ENCODE peak calls at places on chromosomes 12 and 14, in four cellular contexts. One of them, this sample, is unnamed.

GRCh38 chr12:109292342-109292711 is 16.8 kb downstream of the FOXN4 start:
- DNase-seq in NCI-H187: no peak
- DNase-seq in tibial artery: no peak
- DNase-seq in stimulated activated CD4-positive, alpha-beta T cell treated with anti-CD3 and anti-CD28 coated beads, Interleukin-4, amount 100 ng/mL, for 48 hours: no peak
- DNase-seq in this sample: no peak

GRCh38 chr12:11178250-11178649 is 7.3 kb downstream of the SMIM10L1 start:
- DNase-seq in NCI-H187: no peak
- DNase-seq in tibial artery: no peak
- DNase-seq in stimulated activated CD4-positive, alpha-beta T cell treated with anti-CD3 and anti-CD28 coated beads, Interleukin-4, amount 100 ng/mL, for 48 hours: no peak
- DNase-seq in this sample: no peak

GRCh38 chr14:89507926-89508460 is 91.0 kb upstream of the FOXN3 start:
- DNase-seq in NCI-H187: no peak
- DNase-seq in tibial artery: no peak
- DNase-seq in stimulated activated CD4-positive, alpha-beta T cell treated with anti-CD3 and anti-CD28 coated beads, Interleukin-4, amount 100 ng/mL, for 48 hours: no peak
- DNase-seq in this sample: peak

GRCh38 chr12:2793561-2793960 is 1.2 kb upstream of the FKBP4 start:
- DNase-seq in NCI-H187: no peak
- DNase-seq in tibial artery: no peak
- DNase-seq in stimulated activated CD4-positive, alpha-beta T cell treated with anti-CD3 and anti-CD28 coated beads, Interleukin-4, amount 100 ng/mL, for 48 hours: no peak
- DNase-seq in this sample: no peak

GRCh38 chr12:70052931-70053497 is 190.2 kb upstream of the CNOT2 start:
- DNase-seq in NCI-H187: no peak
- DNase-seq in tibial artery: peak
- DNase-seq in stimulated activated CD4-positive, alpha-beta T cell treated with anti-CD3 and anti-CD28 coated beads, Interleukin-4, amount 100 ng/mL, for 48 hours: no peak
- DNase-seq in this sample: peak

GRCh38 chr12:12660201-12660600 is 35.8 kb downstream of the GPR19 start:
- DNase-seq in NCI-H187: no peak
- DNase-seq in tibial artery: no peak
- DNase-seq in stimulated activated CD4-positive, alpha-beta T cell treated with anti-CD3 and anti-CD28 coated beads, Interleukin-4, amount 100 ng/mL, for 48 hours: no peak
- DNase-seq in this sample: no peak

GRCh38 chr14:74135386-74135785 is 50.6 kb downstream of the LIN52 start:
- DNase-seq in NCI-H187: no peak
- DNase-seq in tibial artery: no peak
- DNase-seq in stimulated activated CD4-positive, alpha-beta T cell treated with anti-CD3 and anti-CD28 coated beads, Interleukin-4, amount 100 ng/mL, for 48 hours: no peak
- DNase-seq in this sample: no peak

GRCh38 chr14:59265808-59266207 is 77.3 kb downstream of the DAAM1 start:
- DNase-seq in NCI-H187: no peak
- DNase-seq in tibial artery: no peak
- DNase-seq in stimulated activated CD4-positive, alpha-beta T cell treated with anti-CD3 and anti-CD28 coated beads, Interleukin-4, amount 100 ng/mL, for 48 hours: peak
- DNase-seq in this sample: no peak

GRCh38 chr14:39374846-39375245 is 57.4 kb downstream of the FBXO33 start:
- DNase-seq in NCI-H187: no peak
- DNase-seq in tibial artery: no peak
- DNase-seq in stimulated activated CD4-positive, alpha-beta T cell treated with anti-CD3 and anti-CD28 coated beads, Interleukin-4, amount 100 ng/mL, for 48 hours: no peak
- DNase-seq in this sample: no peak

GRCh38 chr14:74582910-74583581 is 29.0 kb downstream of the LTBP2 start:
- DNase-seq in NCI-H187: no peak
- DNase-seq in tibial artery: peak
- DNase-seq in stimulated activated CD4-positive, alpha-beta T cell treated with anti-CD3 and anti-CD28 coated beads, Interleukin-4, amount 100 ng/mL, for 48 hours: no peak
- DNase-seq in this sample: no peak

GRCh38 chr12:76945867-76946266 is 67.0 kb upstream of the CSRP2 start:
- DNase-seq in NCI-H187: no peak
- DNase-seq in tibial artery: no peak
- DNase-seq in stimulated activated CD4-positive, alpha-beta T cell treated with anti-CD3 and anti-CD28 coated beads, Interleukin-4, amount 100 ng/mL, for 48 hours: no peak
- DNase-seq in this sample: no peak

GRCh38 chr14:95533391-95533821 is 1.4 kb upstream of the GLRX5 start:
- DNase-seq in NCI-H187: no peak
- DNase-seq in tibial artery: no peak
- DNase-seq in stimulated activated CD4-positive, alpha-beta T cell treated with anti-CD3 and anti-CD28 coated beads, Interleukin-4, amount 100 ng/mL, for 48 hours: no peak
- DNase-seq in this sample: no peak

GRCh38 chr12:47373554-47374150 is 293.9 kb upstream of the AMIGO2 start:
- DNase-seq in NCI-H187: no peak
- DNase-seq in tibial artery: no peak
- DNase-seq in stimulated activated CD4-positive, alpha-beta T cell treated with anti-CD3 and anti-CD28 coated beads, Interleukin-4, amount 100 ng/mL, for 48 hours: no peak
- DNase-seq in this sample: no peak

GRCh38 chr12:89949457-89950195 is 241.0 kb upstream of the ATP2B1 start:
- DNase-seq in NCI-H187: no peak
- DNase-seq in tibial artery: peak
- DNase-seq in stimulated activated CD4-positive, alpha-beta T cell treated with anti-CD3 and anti-CD28 coated beads, Interleukin-4, amount 100 ng/mL, for 48 hours: no peak
- DNase-seq in this sample: no peak

GRCh38 chr14:66508846-66509621 is 1.1 kb downstream of the GPHN start:
- DNase-seq in NCI-H187: peak
- DNase-seq in tibial artery: peak
- DNase-seq in stimulated activated CD4-positive, alpha-beta T cell treated with anti-CD3 and anti-CD28 coated beads, Interleukin-4, amount 100 ng/mL, for 48 hours: peak
- DNase-seq in this sample: no peak

GRCh38 chr14:102071283-102071998 is 15.4 kb downstream of the HSP90AA1 start:
- DNase-seq in NCI-H187: no peak
- DNase-seq in tibial artery: no peak
- DNase-seq in stimulated activated CD4-positive, alpha-beta T cell treated with anti-CD3 and anti-CD28 coated beads, Interleukin-4, amount 100 ng/mL, for 48 hours: no peak
- DNase-seq in this sample: peak

GRCh38 chr12:24759155-24759554 is 189.7 kb downstream of the BCAT1 start:
- DNase-seq in NCI-H187: no peak
- DNase-seq in tibial artery: no peak
- DNase-seq in stimulated activated CD4-positive, alpha-beta T cell treated with anti-CD3 and anti-CD28 coated beads, Interleukin-4, amount 100 ng/mL, for 48 hours: no peak
- DNase-seq in this sample: no peak

GRCh38 chr12:130192667-130193345 is 30.5 kb downstream of the FZD10 start:
- DNase-seq in NCI-H187: no peak
- DNase-seq in tibial artery: no peak
- DNase-seq in stimulated activated CD4-positive, alpha-beta T cell treated with anti-CD3 and anti-CD28 coated beads, Interleukin-4, amount 100 ng/mL, for 48 hours: no peak
- DNase-seq in this sample: no peak

GRCh38 chr14:90795744-90796143 is 20.5 kb downstream of the TTC7B start:
- DNase-seq in NCI-H187: no peak
- DNase-seq in tibial artery: no peak
- DNase-seq in stimulated activated CD4-positive, alpha-beta T cell treated with anti-CD3 and anti-CD28 coated beads, Interleukin-4, amount 100 ng/mL, for 48 hours: no peak
- DNase-seq in this sample: peak

GRCh38 chr14:89256273-89256672 is 160.8 kb downstream of the FOXN3 start:
- DNase-seq in NCI-H187: no peak
- DNase-seq in tibial artery: no peak
- DNase-seq in stimulated activated CD4-positive, alpha-beta T cell treated with anti-CD3 and anti-CD28 coated beads, Interleukin-4, amount 100 ng/mL, for 48 hours: no peak
- DNase-seq in this sample: no peak

GRCh38 chr12:49776858-49777257 is 35.5 kb downstream of the TMBIM6 start:
- DNase-seq in NCI-H187: no peak
- DNase-seq in tibial artery: no peak
- DNase-seq in stimulated activated CD4-positive, alpha-beta T cell treated with anti-CD3 and anti-CD28 coated beads, Interleukin-4, amount 100 ng/mL, for 48 hours: no peak
- DNase-seq in this sample: no peak

GRCh38 chr12:6363330-6364036 is 11.9 kb downstream of the SCNN1A start:
- DNase-seq in NCI-H187: no peak
- DNase-seq in tibial artery: peak
- DNase-seq in stimulated activated CD4-positive, alpha-beta T cell treated with anti-CD3 and anti-CD28 coated beads, Interleukin-4, amount 100 ng/mL, for 48 hours: peak
- DNase-seq in this sample: no peak

GRCh38 chr12:67783393-67783792 is 134.8 kb downstream of the DYRK2 start:
- DNase-seq in NCI-H187: no peak
- DNase-seq in tibial artery: no peak
- DNase-seq in stimulated activated CD4-positive, alpha-beta T cell treated with anti-CD3 and anti-CD28 coated beads, Interleukin-4, amount 100 ng/mL, for 48 hours: no peak
- DNase-seq in this sample: no peak

GRCh38 chr14:73823339-73823885 is 28.2 kb upstream of the PTGR2 start:
- DNase-seq in NCI-H187: no peak
- DNase-seq in tibial artery: no peak
- DNase-seq in stimulated activated CD4-positive, alpha-beta T cell treated with anti-CD3 and anti-CD28 coated beads, Interleukin-4, amount 100 ng/mL, for 48 hours: no peak
- DNase-seq in this sample: no peak

GRCh38 chr12:153080-153746 is 60.7 kb downstream of the SLC6A12 start:
- DNase-seq in NCI-H187: peak
- DNase-seq in tibial artery: peak
- DNase-seq in stimulated activated CD4-positive, alpha-beta T cell treated with anti-CD3 and anti-CD28 coated beads, Interleukin-4, amount 100 ng/mL, for 48 hours: peak
- DNase-seq in this sample: peak

GRCh38 chr14:63454863-63455622 is 88.1 kb downstream of the PPP2R5E start:
- DNase-seq in NCI-H187: no peak
- DNase-seq in tibial artery: no peak
- DNase-seq in stimulated activated CD4-positive, alpha-beta T cell treated with anti-CD3 and anti-CD28 coated beads, Interleukin-4, amount 100 ng/mL, for 48 hours: no peak
- DNase-seq in this sample: no peak

GRCh38 chr12:52446346-52447045 is 5.5 kb downstream of the KRT6B start:
- DNase-seq in NCI-H187: no peak
- DNase-seq in tibial artery: no peak
- DNase-seq in stimulated activated CD4-positive, alpha-beta T cell treated with anti-CD3 and anti-CD28 coated beads, Interleukin-4, amount 100 ng/mL, for 48 hours: no peak
- DNase-seq in this sample: no peak

GRCh38 chr12:124678421-124678893 is 111.0 kb upstream of the NCOR2 start:
- DNase-seq in NCI-H187: no peak
- DNase-seq in tibial artery: no peak
- DNase-seq in stimulated activated CD4-positive, alpha-beta T cell treated with anti-CD3 and anti-CD28 coated beads, Interleukin-4, amount 100 ng/mL, for 48 hours: no peak
- DNase-seq in this sample: no peak

GRCh38 chr12:12191008-12191407 is 75.8 kb downstream of the LRP6 start:
- DNase-seq in NCI-H187: no peak
- DNase-seq in tibial artery: no peak
- DNase-seq in stimulated activated CD4-positive, alpha-beta T cell treated with anti-CD3 and anti-CD28 coated beads, Interleukin-4, amount 100 ng/mL, for 48 hours: no peak
- DNase-seq in this sample: no peak

GRCh38 chr12:96187675-96188355 is 6.4 kb upstream of the ELK3 start:
- DNase-seq in NCI-H187: no peak
- DNase-seq in tibial artery: no peak
- DNase-seq in stimulated activated CD4-positive, alpha-beta T cell treated with anti-CD3 and anti-CD28 coated beads, Interleukin-4, amount 100 ng/mL, for 48 hours: no peak
- DNase-seq in this sample: no peak

GRCh38 chr12:122983789-122984515 is 3.5 kb downstream of the ARL6IP4 start:
- DNase-seq in NCI-H187: no peak
- DNase-seq in tibial artery: no peak
- DNase-seq in stimulated activated CD4-positive, alpha-beta T cell treated with anti-CD3 and anti-CD28 coated beads, Interleukin-4, amount 100 ng/mL, for 48 hours: no peak
- DNase-seq in this sample: no peak

GRCh38 chr12:52964556-52965336 is 15.8 kb downstream of the KRT18 start:
- DNase-seq in NCI-H187: no peak
- DNase-seq in tibial artery: no peak
- DNase-seq in stimulated activated CD4-positive, alpha-beta T cell treated with anti-CD3 and anti-CD28 coated beads, Interleukin-4, amount 100 ng/mL, for 48 hours: no peak
- DNase-seq in this sample: no peak

GRCh38 chr14:101402936-101403660 is 158.2 kb upstream of the DIO3 start:
- DNase-seq in NCI-H187: no peak
- DNase-seq in tibial artery: peak
- DNase-seq in stimulated activated CD4-positive, alpha-beta T cell treated with anti-CD3 and anti-CD28 coated beads, Interleukin-4, amount 100 ng/mL, for 48 hours: no peak
- DNase-seq in this sample: no peak

GRCh38 chr12:99611590-99611989 is 36.0 kb upstream of the GARIN6 start:
- DNase-seq in NCI-H187: no peak
- DNase-seq in tibial artery: no peak
- DNase-seq in stimulated activated CD4-positive, alpha-beta T cell treated with anti-CD3 and anti-CD28 coated beads, Interleukin-4, amount 100 ng/mL, for 48 hours: no peak
- DNase-seq in this sample: no peak

GRCh38 chr12:59742831-59743230 is 147.0 kb downstream of the SLC16A7 start:
- DNase-seq in NCI-H187: no peak
- DNase-seq in tibial artery: no peak
- DNase-seq in stimulated activated CD4-positive, alpha-beta T cell treated with anti-CD3 and anti-CD28 coated beads, Interleukin-4, amount 100 ng/mL, for 48 hours: no peak
- DNase-seq in this sample: no peak

GRCh38 chr12:118033902-118034301 is 17.4 kb downstream of the RFC5 start:
- DNase-seq in NCI-H187: no peak
- DNase-seq in tibial artery: no peak
- DNase-seq in stimulated activated CD4-positive, alpha-beta T cell treated with anti-CD3 and anti-CD28 coated beads, Interleukin-4, amount 100 ng/mL, for 48 hours: no peak
- DNase-seq in this sample: no peak

GRCh38 chr12:49018282-49019119 is at the start of gene PRKAG1:
- DNase-seq in NCI-H187: peak
- DNase-seq in tibial artery: peak
- DNase-seq in stimulated activated CD4-positive, alpha-beta T cell treated with anti-CD3 and anti-CD28 coated beads, Interleukin-4, amount 100 ng/mL, for 48 hours: peak
- DNase-seq in this sample: peak